ENCODE peak calls at places on chromosomes 3 and 15, in eight cellular contexts. F is activated T-cell treated with anti-CD3 and anti-CD28 coated beads, Interleukin-2, amount 50 U/mL, for 24 hours; T is NCI-H2171; E is GM06990; J is NT2/D1; A is GM12864; O is AML-193; W is DMS53. Z is an unnamed sample.
A peak's percentile ranks its signal among the peaks of the same experiment; 100 is the strongest.

GRCh38 chr15:60830479-60830878 is 351.5 kb upstream of the ICE2 start:
- DNase-seq in T (no peak), J (no peak), E (no peak), W (no peak), O (no peak), F (no peak), A (no peak), Z (no peak)

GRCh38 chr3:140128217-140129137 is 193.5 kb downstream of the CLSTN2 start:
- DNase-seq in T (peak; percentile 64), E (peak; percentile 13), O (peak; percentile 6), F (no peak), A (no peak), J (peak; percentile 18), W (peak; percentile 67), Z (peak; percentile 93)

GRCh38 chr3:100737334-100737733 is 28.0 kb downstream of the TFG start:
- DNase-seq in W (peak; percentile 35), E (no peak), A (no peak), J (peak; percentile 30), F (no peak), T (no peak), O (no peak), Z (no peak)

GRCh38 chr15:84570164-84570692 is 30.6 kb upstream of the ZSCAN2 start:
- DNase-seq in F (peak; percentile 69), T (peak; percentile 33), A (no peak), J (no peak), E (peak; percentile 43), W (peak; percentile 73), O (peak; percentile 61), Z (no peak)

GRCh38 chr15:34799149-34799824 is 3.9 kb upstream of the ACTC1 start:
- DNase-seq in T (peak; percentile 66), O (no peak), F (no peak), W (peak; percentile 21), E (no peak), J (no peak), A (no peak), Z (peak; percentile 84)

GRCh38 chr3:125431391-125431790 is 56.3 kb upstream of the ZNF148 start:
- DNase-seq in W (no peak), J (no peak), F (no peak), T (no peak), O (no peak), A (no peak), E (no peak), Z (no peak)

GRCh38 chr3:43418601-43419272 is 132.4 kb downstream of the SNRK start:
- DNase-seq in A (no peak), T (no peak), W (peak; percentile 0), F (no peak), E (no peak), J (no peak), O (no peak), Z (no peak)

GRCh38 chr3:150230037-150230436 is 178.1 kb upstream of the TSC22D2 start:
- DNase-seq in E (no peak), J (no peak), F (no peak), O (no peak), A (no peak), T (no peak), W (no peak), Z (no peak)

GRCh38 chr15:98586066-98586465 is 62.3 kb upstream of the IGF1R start:
- DNase-seq in O (no peak), E (no peak), A (no peak), F (no peak), W (no peak), T (no peak), J (no peak), Z (no peak)

GRCh38 chr15:94387854-94388441 is 156.6 kb downstream of the MCTP2 start:
- DNase-seq in A (no peak), O (no peak), J (no peak), E (no peak), W (no peak), F (no peak), T (no peak), Z (no peak)

GRCh38 chr3:69330891-69331400 is 54.9 kb downstream of the FRMD4B start:
- DNase-seq in W (no peak), J (no peak), E (no peak), O (no peak), A (no peak), T (no peak), F (no peak), Z (no peak)

GRCh38 chr15:74621546-74621920 is 5.9 kb downstream of the CLK3 start:
- DNase-seq in W (no peak), A (no peak), T (no peak), E (no peak), O (no peak), F (no peak), J (no peak), Z (no peak)

GRCh38 chr15:31024330-31024729 is 32.9 kb upstream of the MTMR10 start:
- DNase-seq in J (peak; percentile 52), F (no peak), W (no peak), E (no peak), A (no peak), O (no peak), T (no peak), Z (no peak)

GRCh38 chr15:90322531-90322930 is 29.6 kb upstream of the ZNF774 start:
- DNase-seq in O (no peak), J (no peak), F (no peak), W (no peak), E (no peak), A (no peak), T (no peak), Z (no peak)

GRCh38 chr3:65402597-65402996 is 636.1 kb downstream of the MAGI1 start:
- DNase-seq in W (peak; percentile 1), J (no peak), E (no peak), T (no peak), A (no peak), O (peak; percentile 10), F (no peak), Z (no peak)

GRCh38 chr3:171358891-171359218 is 101.3 kb downstream of the TNIK start:
- DNase-seq in E (no peak), O (peak; percentile 14), J (no peak), F (no peak), A (no peak), T (no peak), W (peak; percentile 14), Z (no peak)

GRCh38 chr3:194573680-194574437 is 59.4 kb downstream of the TMEM44 start:
- DNase-seq in T (no peak), F (peak; percentile 55), O (peak; percentile 72), E (no peak), J (no peak), A (no peak), W (peak; percentile 70), Z (no peak)

GRCh38 chr3:35936571-35936970 is 297.2 kb downstream of the ARPP21 start:
- DNase-seq in W (no peak), A (no peak), J (no peak), O (no peak), E (no peak), F (no peak), T (no peak), Z (no peak)

GRCh38 chr3:42228796-42229195 is 37.2 kb downstream of the CCK start:
- DNase-seq in E (no peak), W (peak; percentile 0), J (no peak), O (peak; percentile 14), T (peak; percentile 13), A (no peak), F (no peak), Z (no peak)

GRCh38 chr3:156010829-156011228 is 109.5 kb upstream of the KCNAB1 start:
- DNase-seq in F (no peak), O (no peak), W (peak; percentile 68), J (no peak), E (no peak), A (no peak), T (peak; percentile 14), Z (no peak)

GRCh38 chr3:172869356-172869755 is 118.8 kb downstream of the ECT2 start:
- DNase-seq in J (no peak), T (peak; percentile 56), A (no peak), F (no peak), W (no peak), E (no peak), O (no peak), Z (no peak)

GRCh38 chr3:146148468-146148931 is 12.5 kb downstream of the PLOD2 start:
- DNase-seq in E (no peak), J (no peak), F (no peak), O (no peak), T (no peak), W (no peak), A (no peak), Z (no peak)

GRCh38 chr3:69879051-69879450 is 120.5 kb upstream of the SAMMSON start:
- DNase-seq in F (no peak), A (no peak), W (no peak), J (no peak), T (no peak), O (no peak), E (no peak), Z (no peak)

GRCh38 chr3:14921034-14921616 is 26.3 kb upstream of the NR2C2 start:
- DNase-seq in A (peak; percentile 38), W (peak; percentile 73), O (peak; percentile 80), J (peak; percentile 80), E (peak; percentile 67), F (peak; percentile 89), T (peak; percentile 61), Z (peak; percentile 23)

GRCh38 chr15:56984681-56985515 is 66.5 kb downstream of the TCF12 start:
- DNase-seq in A (no peak), T (no peak), J (no peak), E (peak; percentile 16), F (no peak), O (peak; percentile 87), W (no peak), Z (no peak)

GRCh38 chr3:8518138-8518537 is 16.5 kb downstream of the LMCD1 start:
- DNase-seq in W (no peak), A (no peak), E (no peak), O (no peak), T (no peak), F (no peak), J (no peak), Z (no peak)

GRCh38 chr15:61831505-61831921 is 228.7 kb downstream of the VPS13C start:
- DNase-seq in A (no peak), O (peak; percentile 49), W (no peak), E (no peak), J (no peak), T (no peak), F (no peak), Z (no peak)

GRCh38 chr3:149808209-149808829 is 4.7 kb upstream of the RNF13 start:
- DNase-seq in T (peak; percentile 6), J (peak; percentile 44), O (peak; percentile 77), E (peak; percentile 28), W (peak; percentile 84), A (no peak), F (peak; percentile 55), Z (peak; percentile 20)

GRCh38 chr3:176789281-176789705 is 408.0 kb downstream of the TBL1XR1 start:
- DNase-seq in W (peak; percentile 87), E (no peak), F (no peak), T (peak; percentile 50), O (no peak), A (no peak), J (no peak), Z (peak; percentile 64)